ENCODE peak calls at places on chromosomes 6 and 20, in nine cellular contexts. Y is T-helper 1 cell; J is epithelial cell of esophagus; M is effector CD4-positive, alpha-beta T cell; G is H54; A is GDM1; X is LoVo; W is HTR-8/SVneo; B is mucosa of descending colon. K is an unnamed sample.

GRCh38 chr6:61192610-61193009 is 1093.4 kb downstream of the KHDRBS2 start:
- DNase-seq in M (no peak), A (no peak), J (no peak), B (peak; percentile 30), X (no peak), G (no peak), Y (no peak), W (no peak), K (no peak)

GRCh38 chr6:33248643-33248931 is 23.1 kb downstream of the VPS52 start:
- DNase-seq in A (no peak), B (no peak), J (peak; percentile 56), M (no peak), X (no peak), Y (no peak), W (no peak), G (no peak), K (no peak)

GRCh38 chr6:26022166-26022510 is 59.5 kb downstream of the TRIM38 start:
- DNase-seq in M (peak; percentile 13), X (peak; percentile 84), B (no peak), G (no peak), A (peak; percentile 60), Y (peak; percentile 23), J (peak; percentile 71), W (no peak), K (peak; percentile 88)

GRCh38 chr6:33406161-33406560 is 4.7 kb upstream of the PHF1 start:
- DNase-seq in G (no peak), X (no peak), M (no peak), J (no peak), B (no peak), Y (no peak), A (no peak), W (no peak), K (no peak)

GRCh38 chr6:90285611-90286381 is 10.8 kb downstream of the BACH2 start:
- DNase-seq in G (peak; percentile 43), J (peak; percentile 90), M (no peak), B (peak; percentile 83), W (peak; percentile 37), X (peak; percentile 48), A (no peak), Y (peak; percentile 26), K (peak; percentile 94)

GRCh38 chr6:32439708-32440214 is at the start of gene HLA-DRA:
- DNase-seq in X (peak; percentile 17), G (peak; percentile 17), M (peak; percentile 19), A (peak; percentile 76), B (no peak), Y (peak; percentile 19), J (peak; percentile 51), W (peak; percentile 20), K (peak; percentile 27)

GRCh38 chr6:132161283-132161682 is 210.1 kb upstream of the CCN2 start:
- DNase-seq in X (peak; percentile 11), J (peak; percentile 58), B (no peak), A (peak; percentile 3), M (no peak), W (peak; percentile 8), Y (no peak), G (no peak), K (no peak)

GRCh38 chr6:126377594-126378153 is 37.8 kb downstream of the CENPW start:
- DNase-seq in J (no peak), W (no peak), M (no peak), X (no peak), Y (no peak), A (no peak), B (no peak), G (no peak), K (no peak)

GRCh38 chr6:114007451-114007953 is 36.6 kb upstream of the HDAC2 start:
- DNase-seq in A (no peak), X (peak; percentile 49), Y (no peak), W (no peak), B (no peak), J (no peak), M (no peak), G (no peak), K (no peak)

GRCh38 chr20:555933-556332 is 12.3 kb upstream of the CSNK2A1 start:
- DNase-seq in B (no peak), X (no peak), J (no peak), A (no peak), M (no peak), G (no peak), Y (no peak), W (no peak), K (no peak)

GRCh38 chr6:12276332-12276943 is 13.7 kb upstream of the EDN1 start:
- DNase-seq in G (no peak), A (no peak), M (no peak), W (no peak), B (no peak), J (no peak), X (no peak), Y (no peak), K (peak; percentile 7)

GRCh38 chr6:46491789-46492547 is 719 bp upstream of the RCAN2 start:
- DNase-seq in M (no peak), A (peak; percentile 2), X (peak; percentile 43), Y (peak; percentile 9), B (no peak), W (peak; percentile 54), G (no peak), J (peak; percentile 24), K (peak; percentile 38)

GRCh38 chr6:131950767-131951575 is at the start of gene CCN2:
- DNase-seq in A (peak; percentile 23), W (peak; percentile 95), B (peak; percentile 81), X (peak; percentile 87), Y (no peak), G (peak; percentile 56), M (no peak), J (peak; percentile 88), K (peak; percentile 92)

GRCh38 chr20:31260326-31260932 is 3.0 kb downstream of the DEFB115 start:
- DNase-seq in X (peak; percentile 20), J (peak; percentile 23), Y (no peak), A (peak; percentile 16), G (no peak), W (no peak), M (no peak), B (no peak), K (peak; percentile 1)

GRCh38 chr20:18645196-18645745 is 57.4 kb downstream of the DTD1 start:
- DNase-seq in X (no peak), A (no peak), J (no peak), W (no peak), M (no peak), G (no peak), Y (no peak), B (no peak), K (peak; percentile 93)

GRCh38 chr20:48777005-48777404 is 50.8 kb downstream of the PREX1 start:
- DNase-seq in B (no peak), A (no peak), G (no peak), W (no peak), J (no peak), X (no peak), Y (no peak), M (no peak), K (no peak)

GRCh38 chr20:10209091-10209490 is 9.5 kb upstream of the SNAP25 start:
- DNase-seq in W (no peak), B (no peak), J (no peak), Y (no peak), X (no peak), A (no peak), M (no peak), G (no peak), K (no peak)

GRCh38 chr6:43228951-43229802 is at the start of gene DNPH1:
- DNase-seq in A (peak; percentile 62), M (peak; percentile 70), J (peak; percentile 78), X (peak; percentile 85), G (peak; percentile 73), W (peak; percentile 82), Y (peak; percentile 66), B (peak; percentile 82), K (peak; percentile 85)

GRCh38 chr20:22315771-22316170 is 268.6 kb downstream of the FOXA2 start:
- DNase-seq in G (no peak), Y (no peak), X (no peak), A (no peak), W (no peak), M (no peak), J (no peak), B (no peak), K (no peak)

GRCh38 chr6:88952065-88952704 is 11.2 kb downstream of the RNGTT start:
- DNase-seq in G (no peak), B (no peak), M (no peak), X (peak; percentile 21), W (no peak), J (peak; percentile 8), A (no peak), Y (no peak), K (no peak)

GRCh38 chr20:34311118-34312023 is 8.2 kb upstream of the AHCY start:
- DNase-seq in J (no peak), G (no peak), M (no peak), X (peak; percentile 63), W (no peak), Y (no peak), B (peak; percentile 87), A (no peak), K (peak; percentile 32)

GRCh38 chr6:158414900-158415299 is 102.6 kb downstream of the TULP4 start:
- DNase-seq in X (no peak), B (no peak), J (peak; percentile 47), A (no peak), W (no peak), Y (no peak), G (no peak), M (no peak), K (peak; percentile 88)

GRCh38 chr20:32247957-32248497 is 29.4 kb upstream of the KIF3B start:
- DNase-seq in Y (no peak), B (no peak), W (no peak), M (no peak), A (no peak), G (no peak), J (no peak), X (no peak), K (peak; percentile 79)

GRCh38 chr6:37433657-37434271 is 743 bp downstream of the CMTR1 start:
- DNase-seq in J (peak; percentile 26), W (no peak), G (no peak), A (peak; percentile 6), Y (peak; percentile 21), M (no peak), B (peak; percentile 53), X (no peak), K (no peak)

GRCh38 chr6:133291671-133292070 is 50.5 kb downstream of the EYA4 start:
- DNase-seq in B (no peak), X (no peak), M (no peak), G (no peak), J (no peak), W (no peak), A (no peak), Y (no peak), K (no peak)

GRCh38 chr20:54368578-54368977 is 106.8 kb upstream of the DOK5 start:
- DNase-seq in Y (no peak), M (no peak), A (no peak), J (no peak), X (no peak), B (no peak), G (no peak), W (no peak), K (peak; percentile 6)

GRCh38 chr20:18403269-18403668 is 63.6 kb downstream of the DZANK1 start:
- DNase-seq in G (no peak), X (no peak), J (no peak), B (no peak), A (no peak), Y (no peak), M (no peak), W (no peak), K (no peak)

GRCh38 chr6:79420054-79420453 is 117.2 kb downstream of the LCA5 start:
- DNase-seq in Y (no peak), A (no peak), J (no peak), X (no peak), G (no peak), M (no peak), W (no peak), B (no peak), K (no peak)

GRCh38 chr6:135162678-135163439 is 18.2 kb upstream of the MYB start:
- DNase-seq in M (peak; percentile 16), W (no peak), G (peak; percentile 35), A (no peak), Y (peak; percentile 13), J (peak; percentile 56), B (no peak), X (peak; percentile 36), K (peak; percentile 71)

GRCh38 chr20:37275125-37275524 is 13.5 kb upstream of the GHRH start:
- DNase-seq in W (no peak), B (no peak), M (no peak), G (no peak), X (no peak), Y (no peak), A (no peak), J (no peak), K (no peak)

GRCh38 chr6:52820198-52820597 is 16.6 kb upstream of the GSTA1 start:
- DNase-seq in X (no peak), A (no peak), W (no peak), J (no peak), Y (no peak), G (no peak), B (no peak), M (no peak), K (no peak)

K was measured in trophoblast cell.